ENCODE peak calls at places on chromosomes 11 and 22, in four cellular contexts. G is HepG2, J is GM12878, R is H1. A is an unnamed sample. For H3K4me1, the result is how much of the 10 kb centered on the place peaks cover.

GRCh38 chr22:17095538-17095937 is 10.7 kb downstream of the IL17RA start:
- DNase-seq in G (no peak), J (no peak), R (no peak), A (no peak)

GRCh38 chr11:109970516-109971183 is 122.5 kb upstream of the ZC3H12C start:
- DNase-seq in G (no peak), J (peak), R (no peak), A (no peak)

GRCh38 chr11:561148-562003 is 606 bp downstream of the RASSF7 start:
- DNase-seq in G (peak), J (no peak), R (no peak), A (no peak)

GRCh38 chr11:35875063-35875462 is 68.8 kb upstream of the LDLRAD3 start:
- DNase-seq in G (no peak), J (no peak), R (no peak), A (no peak)

GRCh38 chr11:123526027-123526805 is 96.1 kb downstream of the GRAMD1B start:
- DNase-seq in G (no peak), J (no peak), R (no peak), A (no peak)

GRCh38 chr11:67998150-67999045 is 5.5 kb downstream of the UNC93B1 start:
- DNase-seq in G (no peak), J (no peak), R (no peak), A (no peak)

GRCh38 chr11:95877288-95877687 is 46.6 kb downstream of the MTMR2 start:
- DNase-seq in G (no peak), J (no peak), R (no peak), A (no peak)

GRCh38 chr11:115920841-115921480 is 416.7 kb upstream of the CADM1 start:
- DNase-seq in G (no peak), J (no peak), R (no peak), A (no peak)

GRCh38 chr22:17941501-17942406 is 82.6 kb downstream of the MICAL3 start:
- DNase-seq in G (no peak), J (no peak), R (no peak), A (no peak)

GRCh38 chr11:9752091-9752490 is 88.2 kb downstream of the SWAP70 start:
- DNase-seq in G (peak), J (no peak), R (no peak), A (no peak)

GRCh38 chr11:9753031-9753430 is 89.2 kb downstream of the SWAP70 start:
- DNase-seq in G (peak), J (no peak), R (no peak), A (no peak)

GRCh38 chr11:9756461-9756860 is 92.6 kb downstream of the SWAP70 start:
- DNase-seq in G (no peak), J (no peak), R (no peak), A (no peak)

GRCh38 chr11:9755561-9755960 is 91.7 kb downstream of the SWAP70 start:
- DNase-seq in G (no peak), J (no peak), R (no peak), A (no peak)

GRCh38 chr11:9754041-9754471 is 90.2 kb downstream of the SWAP70 start:
- DNase-seq in G (no peak), J (no peak), R (no peak), A (no peak)
- H3K4me1 ChIP-seq in G (half or more), J (under half), R (under half), A (under half)

DNA sequence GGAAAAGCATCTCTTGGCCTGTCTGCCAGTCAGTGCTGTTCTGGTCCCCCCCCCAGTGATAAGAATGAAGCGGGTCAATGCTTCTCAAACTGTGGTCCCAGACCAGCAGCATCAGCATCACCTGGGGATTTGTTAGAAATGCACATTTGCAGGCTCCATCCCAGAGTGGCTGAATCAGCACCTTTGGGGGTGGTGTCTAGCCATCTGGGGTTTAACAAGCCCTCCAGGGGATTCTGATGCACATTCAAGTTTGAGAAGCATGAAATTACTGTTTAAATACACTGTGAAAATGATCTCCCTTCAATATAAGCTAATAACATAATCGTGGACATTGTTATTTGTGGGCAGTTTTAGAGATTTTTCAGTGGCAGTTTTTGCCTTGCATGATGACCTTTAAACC is 133.5 kb downstream of the MYO18B start:
- DNase-seq in G (no peak), J (no peak), R (no peak), A (no peak)
- TF ChIP-seq SUZ12 in G (no peak), J (no peak), R (no peak), A (no peak)

GRCh38 chr11:126375726-126376125 is 20.2 kb downstream of the ST3GAL4 start:
- DNase-seq in G (no peak), J (no peak), R (no peak), A (no peak)
- H3K4me3 ChIP-seq in G (no peak), J (no peak), R (no peak), A (no peak)

DNA sequence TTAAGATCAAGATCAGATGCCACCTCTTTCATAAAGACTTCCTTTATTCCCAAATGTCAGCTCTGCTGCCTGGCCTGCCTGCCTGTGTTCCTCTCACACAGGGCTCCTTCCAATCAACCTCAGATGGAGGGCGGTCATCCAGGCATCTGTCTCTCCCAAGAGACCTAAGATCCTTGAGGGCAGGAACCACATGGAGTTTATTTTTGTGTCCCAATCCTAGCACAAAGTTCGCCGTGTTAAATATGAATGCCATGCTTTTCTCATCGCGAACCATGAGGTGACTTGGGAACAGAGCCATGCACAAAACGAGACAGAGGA is 72.7 kb upstream of the ARFGAP3 start:
- DNase-seq in G (no peak), J (no peak), R (no peak), A (no peak)
- H3K4me1 ChIP-seq in G (half or more), J (half or more), R (under half), A (under half)

DNA sequence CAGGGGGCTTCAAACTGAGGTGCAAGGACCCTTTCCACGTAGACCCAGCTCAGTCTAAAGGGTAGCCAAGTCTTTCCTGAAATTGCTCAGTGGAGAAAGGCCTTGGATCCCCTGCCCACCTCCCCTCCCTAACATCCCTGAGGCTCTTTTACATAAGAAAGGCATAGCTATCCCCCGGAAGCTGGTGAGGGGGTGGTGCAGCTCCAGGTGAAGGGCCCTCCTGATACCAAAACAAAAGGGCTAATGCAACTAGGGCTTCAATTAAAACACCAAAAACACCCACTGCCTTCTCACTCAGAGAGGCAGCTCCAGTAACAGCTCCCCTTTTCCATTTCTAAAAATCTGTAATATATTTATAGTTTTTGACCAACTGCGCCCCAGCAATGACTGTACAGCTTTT is 5.8 kb downstream of the SHANK2 start:
- DNase-seq in G (no peak), J (no peak), R (no peak), A (peak)
- TF ChIP-seq SUZ12 in G (no peak), J (no peak), R (no peak), A (no peak)

GRCh38 chr22:35914357-35914664 is 114.3 kb downstream of the RBFOX2 start:
- DNase-seq in G (no peak), J (no peak), R (no peak), A (no peak)

GRCh38 chr22:35914665-35915476 is 113.8 kb downstream of the RBFOX2 start:
- DNase-seq in G (peak), J (no peak), R (peak), A (peak)

GRCh38 chr22:35912668-35913067 is 116.0 kb downstream of the RBFOX2 start:
- DNase-seq in G (no peak), J (no peak), R (no peak), A (no peak)

GRCh38 chr22:35915477-35916013 is 113.1 kb downstream of the RBFOX2 start:
- DNase-seq in G (no peak), J (no peak), R (no peak), A (no peak)

DNA sequence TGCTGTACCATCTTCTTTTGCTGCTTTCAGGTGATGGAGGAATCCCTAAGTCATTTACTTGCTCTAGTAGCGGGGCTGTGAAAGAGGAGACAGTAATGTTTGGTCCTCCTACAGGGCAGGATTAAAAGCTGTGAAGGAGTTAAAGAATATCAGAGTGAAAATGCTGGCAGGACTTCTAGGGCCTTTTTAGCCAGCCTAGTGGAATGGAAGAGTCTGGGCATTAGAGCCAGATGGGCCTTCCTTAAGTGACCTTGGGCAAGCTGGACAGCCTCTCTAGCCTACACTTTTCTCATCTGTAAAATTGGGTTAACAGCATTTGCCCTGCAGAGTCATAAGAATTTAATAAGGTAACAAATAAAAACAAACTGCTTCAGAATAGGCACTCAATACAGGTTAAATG is 114.7 kb downstream of the RBFOX2 start:
- DNase-seq in G (no peak), J (no peak), R (no peak), A (no peak)
- H3K4me3 ChIP-seq in G (no peak), J (no peak), R (no peak), A (no peak)